ENCODE peak calls at places on chromosomes 1 and 21, in eight cellular contexts. One of them, this sample, is unnamed.
A peak's percentile ranks its signal among the peaks of the same experiment; 100 is the strongest.

GRCh38 chr1:111222308-111223125 is 5.0 kb upstream of the CHI3L2 start:
- DNase-seq in WERI-Rb-1: peak; percentile 84
- DNase-seq in AG04450: no peak
- DNase-seq in A549: peak; percentile 58
- DNase-seq in SK-N-SH: peak; percentile 85
- DNase-seq in brain microvascular endothelial cell: peak; percentile 16
- DNase-seq in adrenal gland: peak; percentile 91
- DNase-seq in pancreas: peak; percentile 88
- DNase-seq in this sample: peak; percentile 87

GRCh38 chr1:99728494-99729235 is 37.8 kb downstream of the FRRS1 start:
- DNase-seq in WERI-Rb-1: peak; percentile 22
- DNase-seq in AG04450: no peak
- DNase-seq in A549: peak; percentile 43
- DNase-seq in SK-N-SH: peak; percentile 22
- DNase-seq in brain microvascular endothelial cell: peak; percentile 51
- DNase-seq in adrenal gland: no peak
- DNase-seq in pancreas: no peak
- DNase-seq in this sample: no peak

GRCh38 chr1:180311011-180311730 is 81.1 kb downstream of the LHX4 start:
- DNase-seq in WERI-Rb-1: no peak
- DNase-seq in AG04450: no peak
- DNase-seq in A549: no peak
- DNase-seq in SK-N-SH: no peak
- DNase-seq in brain microvascular endothelial cell: peak; percentile 50
- DNase-seq in adrenal gland: no peak
- DNase-seq in pancreas: no peak
- DNase-seq in this sample: no peak

GRCh38 chr21:37915941-37916794 is at the start of gene KCNJ6:
- DNase-seq in WERI-Rb-1: peak; percentile 87
- DNase-seq in AG04450: no peak
- DNase-seq in A549: peak; percentile 46
- DNase-seq in SK-N-SH: peak; percentile 87
- DNase-seq in brain microvascular endothelial cell: peak; percentile 25
- DNase-seq in adrenal gland: peak; percentile 28
- DNase-seq in pancreas: peak; percentile 86
- DNase-seq in this sample: no peak

GRCh38 chr1:232046531-232047283 is 420.1 kb downstream of the DISC1 start:
- DNase-seq in WERI-Rb-1: no peak
- DNase-seq in AG04450: no peak
- DNase-seq in A549: no peak
- DNase-seq in SK-N-SH: no peak
- DNase-seq in brain microvascular endothelial cell: no peak
- DNase-seq in adrenal gland: no peak
- DNase-seq in pancreas: no peak
- DNase-seq in this sample: no peak

GRCh38 chr21:46518983-46519583 is 60.4 kb downstream of the DIP2A start:
- DNase-seq in WERI-Rb-1: no peak
- DNase-seq in AG04450: no peak
- DNase-seq in A549: no peak
- DNase-seq in SK-N-SH: no peak
- DNase-seq in brain microvascular endothelial cell: peak; percentile 36
- DNase-seq in adrenal gland: no peak
- DNase-seq in pancreas: no peak
- DNase-seq in this sample: no peak

GRCh38 chr1:219467524-219467923 is 145.4 kb downstream of the ZC3H11B start:
- DNase-seq in WERI-Rb-1: no peak
- DNase-seq in AG04450: no peak
- DNase-seq in A549: no peak
- DNase-seq in SK-N-SH: no peak
- DNase-seq in brain microvascular endothelial cell: no peak
- DNase-seq in adrenal gland: no peak
- DNase-seq in pancreas: no peak
- DNase-seq in this sample: no peak

GRCh38 chr1:173478099-173478555 is 992 bp downstream of the PRDX6 start:
- DNase-seq in WERI-Rb-1: no peak
- DNase-seq in AG04450: no peak
- DNase-seq in A549: peak; percentile 58
- DNase-seq in SK-N-SH: peak; percentile 22
- DNase-seq in brain microvascular endothelial cell: peak; percentile 60
- DNase-seq in adrenal gland: peak; percentile 81
- DNase-seq in pancreas: peak; percentile 45
- DNase-seq in this sample: peak; percentile 72

GRCh38 chr1:30302808-30303310 is 420.5 kb downstream of the MATN1 start:
- DNase-seq in WERI-Rb-1: no peak
- DNase-seq in AG04450: no peak
- DNase-seq in A549: no peak
- DNase-seq in SK-N-SH: no peak
- DNase-seq in brain microvascular endothelial cell: no peak
- DNase-seq in adrenal gland: no peak
- DNase-seq in pancreas: no peak
- DNase-seq in this sample: no peak

GRCh38 chr1:9687876-9688582 is 36.5 kb downstream of the PIK3CD start:
- DNase-seq in WERI-Rb-1: no peak
- DNase-seq in AG04450: no peak
- DNase-seq in A549: no peak
- DNase-seq in SK-N-SH: peak; percentile 70
- DNase-seq in brain microvascular endothelial cell: peak; percentile 29
- DNase-seq in adrenal gland: peak; percentile 38
- DNase-seq in pancreas: peak; percentile 74
- DNase-seq in this sample: no peak

GRCh38 chr1:25356848-25357247 is 18.7 kb downstream of the TMEM50A start:
- DNase-seq in WERI-Rb-1: no peak
- DNase-seq in AG04450: no peak
- DNase-seq in A549: no peak
- DNase-seq in SK-N-SH: no peak
- DNase-seq in brain microvascular endothelial cell: no peak
- DNase-seq in adrenal gland: no peak
- DNase-seq in pancreas: no peak
- DNase-seq in this sample: no peak

GRCh38 chr21:15617968-15618367 is 111.8 kb upstream of the USP25 start:
- DNase-seq in WERI-Rb-1: no peak
- DNase-seq in AG04450: no peak
- DNase-seq in A549: no peak
- DNase-seq in SK-N-SH: peak; percentile 5
- DNase-seq in brain microvascular endothelial cell: peak; percentile 76
- DNase-seq in adrenal gland: no peak
- DNase-seq in pancreas: no peak
- DNase-seq in this sample: no peak

GRCh38 chr1:39525366-39526165 is 34.1 kb downstream of the BMP8A start:
- DNase-seq in WERI-Rb-1: no peak
- DNase-seq in AG04450: no peak
- DNase-seq in A549: no peak
- DNase-seq in SK-N-SH: no peak
- DNase-seq in brain microvascular endothelial cell: no peak
- DNase-seq in adrenal gland: no peak
- DNase-seq in pancreas: no peak
- DNase-seq in this sample: no peak

GRCh38 chr1:184596950-184597651 is 157.6 kb downstream of the EDEM3 start:
- DNase-seq in WERI-Rb-1: no peak
- DNase-seq in AG04450: no peak
- DNase-seq in A549: no peak
- DNase-seq in SK-N-SH: peak; percentile 41
- DNase-seq in brain microvascular endothelial cell: no peak
- DNase-seq in adrenal gland: no peak
- DNase-seq in pancreas: no peak
- DNase-seq in this sample: no peak

GRCh38 chr1:85582687-85583354 is 2.3 kb downstream of the CCN1 start:
- DNase-seq in WERI-Rb-1: no peak
- DNase-seq in AG04450: no peak
- DNase-seq in A549: no peak
- DNase-seq in SK-N-SH: no peak
- DNase-seq in brain microvascular endothelial cell: no peak
- DNase-seq in adrenal gland: no peak
- DNase-seq in pancreas: no peak
- DNase-seq in this sample: no peak

GRCh38 chr1:91346824-91347223 is 57.8 kb downstream of the HFM1 start:
- DNase-seq in WERI-Rb-1: no peak
- DNase-seq in AG04450: no peak
- DNase-seq in A549: no peak
- DNase-seq in SK-N-SH: no peak
- DNase-seq in brain microvascular endothelial cell: no peak
- DNase-seq in adrenal gland: no peak
- DNase-seq in pancreas: no peak
- DNase-seq in this sample: no peak

GRCh38 chr21:45228171-45228641 is 59.5 kb downstream of the POFUT2 start:
- DNase-seq in WERI-Rb-1: no peak
- DNase-seq in AG04450: peak; percentile 90
- DNase-seq in A549: no peak
- DNase-seq in SK-N-SH: no peak
- DNase-seq in brain microvascular endothelial cell: peak; percentile 98
- DNase-seq in adrenal gland: peak; percentile 73
- DNase-seq in pancreas: no peak
- DNase-seq in this sample: no peak

GRCh38 chr1:80218112-80218511 is 1211.6 kb upstream of the ADGRL4 start:
- DNase-seq in WERI-Rb-1: no peak
- DNase-seq in AG04450: peak; percentile 11
- DNase-seq in A549: no peak
- DNase-seq in SK-N-SH: peak; percentile 27
- DNase-seq in brain microvascular endothelial cell: peak; percentile 39
- DNase-seq in adrenal gland: no peak
- DNase-seq in pancreas: no peak
- DNase-seq in this sample: no peak

GRCh38 chr1:93728480-93729131 is 47.0 kb upstream of the BCAR3 start:
- DNase-seq in WERI-Rb-1: no peak
- DNase-seq in AG04450: no peak
- DNase-seq in A549: no peak
- DNase-seq in SK-N-SH: no peak
- DNase-seq in brain microvascular endothelial cell: no peak
- DNase-seq in adrenal gland: no peak
- DNase-seq in pancreas: no peak
- DNase-seq in this sample: no peak

GRCh38 chr21:45319461-45320211 is 31.9 kb upstream of the POFUT2 start:
- DNase-seq in WERI-Rb-1: peak; percentile 15
- DNase-seq in AG04450: no peak
- DNase-seq in A549: no peak
- DNase-seq in SK-N-SH: no peak
- DNase-seq in brain microvascular endothelial cell: no peak
- DNase-seq in adrenal gland: no peak
- DNase-seq in pancreas: peak; percentile 46
- DNase-seq in this sample: no peak

GRCh38 chr21:39332175-39332574 is 16.7 kb downstream of the HMGN1 start:
- DNase-seq in WERI-Rb-1: no peak
- DNase-seq in AG04450: no peak
- DNase-seq in A549: no peak
- DNase-seq in SK-N-SH: no peak
- DNase-seq in brain microvascular endothelial cell: no peak
- DNase-seq in adrenal gland: no peak
- DNase-seq in pancreas: peak; percentile 12
- DNase-seq in this sample: no peak

GRCh38 chr1:61079898-61080336 is 2.4 kb upstream of the NFIA start:
- DNase-seq in WERI-Rb-1: peak; percentile 62
- DNase-seq in AG04450: peak; percentile 34
- DNase-seq in A549: no peak
- DNase-seq in SK-N-SH: peak; percentile 72
- DNase-seq in brain microvascular endothelial cell: peak; percentile 57
- DNase-seq in adrenal gland: peak; percentile 83
- DNase-seq in pancreas: peak; percentile 73
- DNase-seq in this sample: peak; percentile 79

GRCh38 chr1:243903904-243904303 is 53.9 kb upstream of the AKT3 start:
- DNase-seq in WERI-Rb-1: no peak
- DNase-seq in AG04450: no peak
- DNase-seq in A549: no peak
- DNase-seq in SK-N-SH: no peak
- DNase-seq in brain microvascular endothelial cell: no peak
- DNase-seq in adrenal gland: no peak
- DNase-seq in pancreas: no peak
- DNase-seq in this sample: no peak

GRCh38 chr1:15271196-15271595 is 24.2 kb downstream of the FHAD1 start:
- DNase-seq in WERI-Rb-1: no peak
- DNase-seq in AG04450: no peak
- DNase-seq in A549: no peak
- DNase-seq in SK-N-SH: no peak
- DNase-seq in brain microvascular endothelial cell: no peak
- DNase-seq in adrenal gland: no peak
- DNase-seq in pancreas: no peak
- DNase-seq in this sample: no peak

GRCh38 chr1:15273274-15273673 is 26.3 kb downstream of the FHAD1 start:
- DNase-seq in WERI-Rb-1: no peak
- DNase-seq in AG04450: no peak
- DNase-seq in A549: no peak
- DNase-seq in SK-N-SH: no peak
- DNase-seq in brain microvascular endothelial cell: no peak
- DNase-seq in adrenal gland: no peak
- DNase-seq in pancreas: no peak
- DNase-seq in this sample: no peak

GRCh38 chr1:15275921-15276683 is 29.1 kb downstream of the FHAD1 start:
- DNase-seq in WERI-Rb-1: no peak
- DNase-seq in AG04450: no peak
- DNase-seq in A549: no peak
- DNase-seq in SK-N-SH: no peak
- DNase-seq in brain microvascular endothelial cell: no peak
- DNase-seq in adrenal gland: no peak
- DNase-seq in pancreas: no peak
- DNase-seq in this sample: no peak

GRCh38 chr1:15272782-15273127 is 25.7 kb downstream of the FHAD1 start:
- DNase-seq in WERI-Rb-1: no peak
- DNase-seq in AG04450: no peak
- DNase-seq in A549: no peak
- DNase-seq in SK-N-SH: no peak
- DNase-seq in brain microvascular endothelial cell: no peak
- DNase-seq in adrenal gland: no peak
- DNase-seq in pancreas: no peak
- DNase-seq in this sample: no peak

GRCh38 chr1:15272009-15272781 is 25.2 kb downstream of the FHAD1 start:
- DNase-seq in WERI-Rb-1: peak; percentile 73
- DNase-seq in AG04450: peak; percentile 47
- DNase-seq in A549: peak; percentile 71
- DNase-seq in SK-N-SH: peak; percentile 85
- DNase-seq in brain microvascular endothelial cell: peak; percentile 73
- DNase-seq in adrenal gland: peak; percentile 83
- DNase-seq in pancreas: no peak
- DNase-seq in this sample: peak; percentile 56
- TF ChIP-seq CTCF in WERI-Rb-1: peak; percentile 76
- TF ChIP-seq CTCF in AG04450: peak; percentile 89
- TF ChIP-seq CTCF in A549: peak; percentile 75
- TF ChIP-seq CTCF in SK-N-SH: peak; percentile 82
- TF ChIP-seq CTCF in brain microvascular endothelial cell: peak; percentile 81
- TF ChIP-seq CTCF in adrenal gland: peak; percentile 89
- TF ChIP-seq CTCF in pancreas: peak; percentile 62
- TF ChIP-seq CTCF in this sample: peak; percentile 66

GRCh38 chr1:51210055-51210454 is 26.0 kb upstream of the RNF11 start:
- DNase-seq in WERI-Rb-1: no peak
- DNase-seq in AG04450: no peak
- DNase-seq in A549: no peak
- DNase-seq in SK-N-SH: no peak
- DNase-seq in brain microvascular endothelial cell: no peak
- DNase-seq in adrenal gland: peak; percentile 44
- DNase-seq in pancreas: no peak
- DNase-seq in this sample: no peak
- H3K27ac ChIP-seq in WERI-Rb-1: no peak overlapping the region
- H3K27ac ChIP-seq in AG04450: no peak overlapping the region
- H3K27ac ChIP-seq in A549: no peak overlapping the region
- H3K27ac ChIP-seq in SK-N-SH: no peak overlapping the region
- H3K27ac ChIP-seq in brain microvascular endothelial cell: no peak overlapping the region
- H3K27ac ChIP-seq in adrenal gland: peak overlapping the region; percentile 45
- H3K27ac ChIP-seq in pancreas: no peak overlapping the region
- H3K27ac ChIP-seq in this sample: no peak overlapping the region

GRCh38 chr1:23169219-23169575 is 541 bp upstream of the LUZP1 start:
- DNase-seq in WERI-Rb-1: no peak
- DNase-seq in AG04450: no peak
- DNase-seq in A549: no peak
- DNase-seq in SK-N-SH: no peak
- DNase-seq in brain microvascular endothelial cell: no peak
- DNase-seq in adrenal gland: no peak
- DNase-seq in pancreas: no peak
- DNase-seq in this sample: no peak
- H3K4me3 ChIP-seq in WERI-Rb-1: no peak overlapping the region
- H3K4me3 ChIP-seq in AG04450: no peak overlapping the region
- H3K4me3 ChIP-seq in A549: no peak overlapping the region
- H3K4me3 ChIP-seq in SK-N-SH: no peak overlapping the region
- H3K4me3 ChIP-seq in brain microvascular endothelial cell: peak overlapping the region; percentile 86
- H3K4me3 ChIP-seq in adrenal gland: peak overlapping the region; percentile 95
- H3K4me3 ChIP-seq in pancreas: peak overlapping the region; percentile 74
- H3K4me3 ChIP-seq in this sample: no peak overlapping the region

GRCh38 chr1:207863893-207864535 is 46.9 kb downstream of the CD34 start:
- DNase-seq in WERI-Rb-1: no peak
- DNase-seq in AG04450: no peak
- DNase-seq in A549: no peak
- DNase-seq in SK-N-SH: no peak
- DNase-seq in brain microvascular endothelial cell: no peak
- DNase-seq in adrenal gland: peak; percentile 30
- DNase-seq in pancreas: no peak
- DNase-seq in this sample: no peak
- TF ChIP-seq CTCF in WERI-Rb-1: no peak
- TF ChIP-seq CTCF in AG04450: no peak
- TF ChIP-seq CTCF in A549: no peak
- TF ChIP-seq CTCF in SK-N-SH: no peak
- TF ChIP-seq CTCF in brain microvascular endothelial cell: no peak
- TF ChIP-seq CTCF in adrenal gland: no peak
- TF ChIP-seq CTCF in pancreas: no peak
- TF ChIP-seq CTCF in this sample: no peak

This sample was measured in lung.